ENCODE peak calls at places on chromosomes 6 and 20, in four cellular contexts. I is H9, G is foreskin keratinocyte, X is body of pancreas. U is an unnamed sample.

GRCh38 chr20:37530696-37531095 is 3.0 kb upstream of the BLCAP start:
- DNase-seq in I (no peak), G (no peak), X (no peak), U (no peak)

GRCh38 chr20:62206388-62206775 is 13.7 kb downstream of the HRH3 start:
- DNase-seq in I (no peak), X (no peak), G (no peak), U (no peak)

GRCh38 chr6:168641455-168641854 is 200.5 kb downstream of the SMOC2 start:
- DNase-seq in X (no peak), G (no peak), I (no peak), U (no peak)

GRCh38 chr6:63862486-63863198 is 227.0 kb downstream of the PHF3 start:
- DNase-seq in I (no peak), X (no peak), G (no peak), U (no peak)

GRCh38 chr6:119110601-119111548 is 32.4 kb upstream of the FAM184A start:
- DNase-seq in I (no peak), X (peak), G (no peak), U (peak)

GRCh38 chr6:166866839-166867637 is 89.3 kb downstream of the RNASET2 start:
- DNase-seq in I (no peak), X (no peak), G (no peak), U (no peak)

GRCh38 chr6:27863962-27864905 is 48.0 kb downstream of the OR2B2 start:
- DNase-seq in G (no peak), I (no peak), X (peak), U (no peak)

GRCh38 chr6:144006731-144007454 is 1.2 kb downstream of the PLAGL1 start:
- DNase-seq in G (peak), I (no peak), X (no peak), U (peak)

GRCh38 chr6:4133941-4134838 is 1.2 kb downstream of the ECI2 start:
- DNase-seq in I (no peak), X (peak), G (no peak), U (peak)

GRCh38 chr6:163457637-163458561 is 43.4 kb downstream of the QKI start:
- DNase-seq in G (peak), I (no peak), X (no peak), U (peak)

GRCh38 chr6:129184324-129184723 is 301.4 kb downstream of the LAMA2 start:
- DNase-seq in I (no peak), X (no peak), G (no peak), U (no peak)

GRCh38 chr20:63741676-63742380 is 2.3 kb downstream of the SLC2A4RG start:
- DNase-seq in I (no peak), G (no peak), X (peak), U (no peak)

GRCh38 chr6:41698350-41698781 is 37.0 kb downstream of the TFEB start:
- DNase-seq in X (no peak), G (no peak), I (no peak), U (peak)

GRCh38 chr6:36599791-36600209 is 5.6 kb downstream of the SRSF3 start:
- DNase-seq in G (no peak), X (no peak), I (peak), U (no peak)